ENCODE peak calls at places on chromosomes 1 and 21, in eight cellular contexts. T is Peyer's patch, S is transverse colon, U is esophagus squamous epithelium, L is A549, I is gastrocnemius medialis, P is right lobe of liver, V is heart left ventricle. Z is an unnamed sample.

GRCh38 chr1:58324551-58324950 is 222.0 kb downstream of the OMA1 start:
- DNase-seq in S (no peak), T (no peak), I (no peak), V (no peak), P (no peak), L (no peak), U (no peak), Z (no peak)

GRCh38 chr21:25639922-25640670 is 1.0 kb downstream of the JAM2 start:
- DNase-seq in L (no peak), P (no peak), S (no peak), V (peak; percentile 54), T (peak; percentile 31), U (no peak), I (no peak), Z (peak; percentile 21)

GRCh38 chr1:87718241-87718950 is 389.7 kb downstream of the LMO4 start:
- DNase-seq in I (no peak), T (no peak), P (no peak), L (no peak), S (no peak), U (no peak), V (no peak), Z (no peak)

GRCh38 chr1:10720635-10721034 is 75.8 kb downstream of the CASZ1 start:
- DNase-seq in U (no peak), P (no peak), S (no peak), L (no peak), T (no peak), V (peak; percentile 62), I (no peak), Z (no peak)

GRCh38 chr1:78419309-78419708 is 71.5 kb upstream of the PTGFR start:
- DNase-seq in P (no peak), T (no peak), S (no peak), U (no peak), V (no peak), I (no peak), L (no peak), Z (no peak)

GRCh38 chr1:65477414-65478378 is 57.2 kb downstream of the LEPR start:
- DNase-seq in V (no peak), T (no peak), I (no peak), U (no peak), L (no peak), P (no peak), S (no peak), Z (no peak)

GRCh38 chr1:89836997-89837909 is 16.4 kb downstream of the LRRC8D start:
- DNase-seq in P (no peak), V (no peak), T (no peak), S (no peak), U (no peak), L (no peak), I (no peak), Z (no peak)

GRCh38 chr1:228181105-228181504 is 15.5 kb downstream of the IBA57 start:
- DNase-seq in T (no peak), L (no peak), V (no peak), P (no peak), S (no peak), I (no peak), U (no peak), Z (no peak)

GRCh38 chr21:39003982-39004775 is 179.1 kb downstream of the PSMG1 start:
- DNase-seq in S (no peak), P (no peak), L (no peak), V (no peak), I (no peak), T (no peak), U (no peak), Z (no peak)

GRCh38 chr1:153805929-153806750 is 30.9 kb downstream of the SLC27A3 start:
- DNase-seq in U (no peak), V (no peak), L (no peak), S (no peak), T (no peak), I (no peak), P (no peak), Z (no peak)

GRCh38 chr21:36166705-36167104 is 10.1 kb downstream of the DOP1B start:
- DNase-seq in S (peak; percentile 34), V (no peak), T (no peak), P (no peak), U (no peak), I (no peak), L (no peak), Z (no peak)

GRCh38 chr1:243740255-243740999 is 109.6 kb downstream of the AKT3 start:
- DNase-seq in V (no peak), L (no peak), U (no peak), S (no peak), I (no peak), P (no peak), T (no peak), Z (no peak)

GRCh38 chr1:20361805-20362381 is 71.2 kb downstream of the VWA5B1 start:
- DNase-seq in U (no peak), V (peak; percentile 75), P (no peak), T (no peak), S (peak; percentile 70), I (no peak), L (peak; percentile 51), Z (peak; percentile 46)

GRCh38 chr1:89952021-89952995 is 42.6 kb upstream of the ZNF326 start:
- DNase-seq in P (no peak), S (no peak), T (no peak), I (no peak), V (no peak), U (no peak), L (no peak), Z (no peak)

GRCh38 chr1:56301791-56302190 is 277.6 kb downstream of the PLPP3 start:
- DNase-seq in U (no peak), V (no peak), P (no peak), T (no peak), I (no peak), L (no peak), S (no peak), Z (no peak)

GRCh38 chr21:44804762-44805161 is 3.1 kb upstream of the UBE2G2 start:
- DNase-seq in T (no peak), U (no peak), V (no peak), P (no peak), S (no peak), L (no peak), I (no peak), Z (no peak)

GRCh38 chr21:42474043-42474831 is 21.8 kb downstream of the RSPH1 start:
- DNase-seq in P (no peak), L (peak; percentile 68), U (no peak), I (no peak), S (peak; percentile 94), T (peak; percentile 25), V (no peak), Z (peak; percentile 84)

GRCh38 chr1:41629571-41629970 is 145.1 kb upstream of the EDN2 start:
- DNase-seq in S (no peak), I (no peak), T (no peak), P (no peak), L (no peak), U (no peak), V (no peak), Z (no peak)

GRCh38 chr1:240337795-240338194 is 246.1 kb downstream of the FMN2 start:
- DNase-seq in I (no peak), V (no peak), T (no peak), U (no peak), P (no peak), S (no peak), L (no peak), Z (no peak)

GRCh38 chr1:12040457-12041051 is 21.3 kb downstream of the MIIP start:
- DNase-seq in T (peak; percentile 80), U (no peak), L (no peak), S (no peak), P (no peak), V (no peak), I (no peak), Z (no peak)

GRCh38 chr21:44931137-44931500 is 8.7 kb upstream of the SLX9 start:
- DNase-seq in I (no peak), U (no peak), S (peak; percentile 52), P (no peak), L (no peak), V (no peak), T (peak; percentile 79), Z (no peak)

GRCh38 chr1:101284021-101284420 is 47.2 kb downstream of the S1PR1 start:
- DNase-seq in S (no peak), L (no peak), T (no peak), U (no peak), V (no peak), I (no peak), P (no peak), Z (no peak)

GRCh38 chr1:10107985-10108663 is 75.4 kb downstream of the UBE4B start:
- DNase-seq in T (no peak), U (no peak), I (no peak), P (no peak), S (no peak), V (no peak), L (no peak), Z (no peak)

DNA sequence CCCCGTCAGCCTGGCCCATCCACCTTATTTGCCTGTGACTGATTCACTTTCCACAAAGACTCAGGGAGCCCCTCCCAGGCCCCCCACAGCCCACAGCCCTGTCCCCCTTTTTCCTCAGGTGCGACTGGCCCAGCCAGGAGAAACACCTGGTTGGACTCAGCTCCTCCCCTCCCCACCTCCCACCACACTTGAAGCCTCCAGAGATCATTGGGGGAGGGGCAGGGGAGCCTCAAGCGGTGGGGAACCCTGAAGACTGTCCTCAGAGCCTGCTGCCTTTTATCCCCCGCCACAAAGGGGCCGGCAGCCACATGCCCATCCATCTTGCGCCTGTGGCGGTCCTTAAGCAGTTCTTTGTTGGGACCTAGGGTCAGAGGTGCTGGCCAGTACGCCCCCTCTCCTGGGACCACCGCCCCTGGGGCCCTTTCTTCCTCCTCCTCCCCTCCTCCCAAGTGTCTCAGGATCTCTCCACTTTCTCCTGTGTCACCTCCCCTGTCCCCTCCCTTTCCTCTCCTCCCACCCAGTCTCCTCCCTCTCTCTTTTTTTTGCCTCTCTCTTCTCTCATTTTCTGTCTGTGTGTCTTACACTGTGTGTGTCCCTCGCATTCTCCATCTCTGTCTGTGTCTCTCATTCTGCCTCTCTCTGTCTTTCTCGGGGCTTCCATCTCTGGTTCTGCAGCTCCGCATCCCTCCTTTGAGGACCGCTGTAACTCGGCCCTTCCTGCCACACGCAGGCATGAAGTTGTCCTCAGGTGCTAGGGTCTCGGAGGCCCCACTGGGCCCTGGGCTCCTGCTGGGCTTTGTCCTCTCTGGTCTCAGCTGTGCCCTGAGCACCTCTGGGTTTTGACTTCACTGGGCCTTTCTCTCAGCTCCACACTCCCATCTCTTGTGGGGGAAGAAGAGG is 12.2 kb downstream of the CRABP2 start:
- DNase-seq in U (no peak), L (no peak), S (peak; percentile 22), P (no peak), T (no peak), I (no peak), V (no peak), Z (peak; percentile 84)
- TF ChIP-seq POLR2A in U (no peak), L (no peak), S (no peak), P (no peak), T (no peak), I (no peak), V (no peak), Z (no peak)

GRCh38 chr1:151888972-151889570 is 20.2 kb downstream of the THEM4 start:
- DNase-seq in L (peak; percentile 41), P (no peak), S (no peak), I (no peak), U (no peak), V (no peak), T (no peak), Z (no peak)
- TF ChIP-seq CTCF in L (peak; percentile 67), P (peak; percentile 42), S (peak; percentile 44), I (peak; percentile 31), U (peak; percentile 33), V (peak; percentile 38), T (peak; percentile 53), Z (peak; percentile 25)

GRCh38 chr1:201499795-201500669 is 6.9 kb downstream of the CSRP1 start:
- DNase-seq in U (no peak), P (no peak), T (no peak), I (no peak), V (peak; percentile 66), L (no peak), S (no peak), Z (no peak)
- H3K4me1 ChIP-seq in U (peaks cover 100% of the 10 kb centered on the region), P (peaks cover 88% of the 10 kb centered on the region), T (no peaks in the 10 kb centered on the region), I (peaks cover 31% of the 10 kb centered on the region), V (peaks cover 75% of the 10 kb centered on the region), L (peaks cover 66% of the 10 kb centered on the region), S (peaks cover 60% of the 10 kb centered on the region), Z (peaks cover 69% of the 10 kb centered on the region)

GRCh38 chr1:245561659-245562234 is 407.0 kb downstream of the KIF26B start:
- DNase-seq in S (no peak), V (no peak), U (no peak), I (no peak), P (no peak), T (no peak), L (no peak), Z (no peak)
- TF ChIP-seq POLR2A in S (no peak), V (no peak), U (no peak), I (no peak), P (no peak), T (no peak), L (no peak), Z (no peak)